ENCODE peak calls at places on chromosomes 2 and 18, in four cellular contexts. One of them, this sample, is unnamed. For H4K20me1, the result is how much of the 10 kb centered on the place peaks cover.

GRCh38 chr2:36352711-36353110 is 2.9 kb upstream of the CRIM1 start:
- DNase-seq in neural progenitor cell: no peak
- DNase-seq in hepatocyte: no peak
- DNase-seq in GM12878: no peak
- DNase-seq in this sample: peak

GRCh38 chr2:26574900-26575560 is 66.1 kb downstream of the CIB4 start:
- DNase-seq in hepatocyte: no peak
- DNase-seq in GM12878: no peak
- DNase-seq in neural progenitor cell: no peak
- DNase-seq in this sample: no peak

GRCh38 chr2:43021791-43022500 is 204.5 kb downstream of the ZFP36L2 start:
- DNase-seq in neural progenitor cell: peak
- DNase-seq in hepatocyte: peak
- DNase-seq in GM12878: no peak
- DNase-seq in this sample: no peak

GRCh38 chr2:42897386-42897785 is 105.0 kb upstream of the HAAO start:
- DNase-seq in neural progenitor cell: no peak
- DNase-seq in hepatocyte: no peak
- DNase-seq in GM12878: no peak
- DNase-seq in this sample: no peak

GRCh38 chr2:403682-404081 is 115.8 kb upstream of the ALKAL2 start:
- DNase-seq in hepatocyte: no peak
- DNase-seq in neural progenitor cell: no peak
- DNase-seq in GM12878: no peak
- DNase-seq in this sample: no peak

GRCh38 chr2:207693641-207694249 is 17.7 kb upstream of the CCNYL1 start:
- DNase-seq in neural progenitor cell: no peak
- DNase-seq in hepatocyte: no peak
- DNase-seq in GM12878: no peak
- DNase-seq in this sample: no peak

GRCh38 chr2:99659874-99660273 is 170.1 kb upstream of the REV1 start:
- DNase-seq in neural progenitor cell: no peak
- DNase-seq in GM12878: no peak
- DNase-seq in hepatocyte: no peak
- DNase-seq in this sample: peak

GRCh38 chr18:79454034-79454735 is 58.5 kb downstream of the NFATC1 start:
- DNase-seq in neural progenitor cell: no peak
- DNase-seq in GM12878: no peak
- DNase-seq in hepatocyte: no peak
- DNase-seq in this sample: peak

GRCh38 chr2:43106767-43107527 is 119.5 kb downstream of the ZFP36L2 start:
- DNase-seq in neural progenitor cell: peak
- DNase-seq in hepatocyte: peak
- DNase-seq in GM12878: peak
- DNase-seq in this sample: no peak

GRCh38 chr18:21132398-21132918 is 20.8 kb upstream of the ROCK1 start:
- DNase-seq in neural progenitor cell: no peak
- DNase-seq in hepatocyte: no peak
- DNase-seq in GM12878: no peak
- DNase-seq in this sample: no peak

GRCh38 chr2:216463148-216463547 is 35.5 kb upstream of the RPL37A start:
- DNase-seq in hepatocyte: no peak
- DNase-seq in GM12878: no peak
- DNase-seq in neural progenitor cell: no peak
- DNase-seq in this sample: no peak

GRCh38 chr2:218432676-218433365 is 13.9 kb downstream of the VIL1 start:
- DNase-seq in GM12878: no peak
- DNase-seq in hepatocyte: no peak
- DNase-seq in neural progenitor cell: no peak
- DNase-seq in this sample: no peak

GRCh38 chr2:56184500-56184996 is 758 bp downstream of the CCDC85A start:
- DNase-seq in hepatocyte: peak
- DNase-seq in neural progenitor cell: peak
- DNase-seq in GM12878: no peak
- DNase-seq in this sample: peak

GRCh38 chr2:96608459-96609455 is 29.4 kb downstream of the KANSL3 start:
- DNase-seq in GM12878: peak
- DNase-seq in neural progenitor cell: no peak
- DNase-seq in hepatocyte: no peak
- DNase-seq in this sample: peak

GRCh38 chr2:187920511-187920910 is 366.3 kb upstream of the TFPI start:
- DNase-seq in hepatocyte: no peak
- DNase-seq in neural progenitor cell: no peak
- DNase-seq in GM12878: no peak
- DNase-seq in this sample: peak

GRCh38 chr2:44429034-44429433 is 67.3 kb downstream of the CAMKMT start:
- DNase-seq in hepatocyte: no peak
- DNase-seq in GM12878: no peak
- DNase-seq in neural progenitor cell: no peak
- DNase-seq in this sample: peak

GRCh38 chr2:44852594-44852993 is 88.9 kb upstream of the SIX3 start:
- DNase-seq in hepatocyte: no peak
- DNase-seq in neural progenitor cell: no peak
- DNase-seq in GM12878: no peak
- DNase-seq in this sample: no peak

GRCh38 chr18:64287926-64288325 is 139.0 kb upstream of the LINC00305 start:
- DNase-seq in neural progenitor cell: no peak
- DNase-seq in GM12878: no peak
- DNase-seq in hepatocyte: no peak
- DNase-seq in this sample: no peak

GRCh38 chr2:168244318-168244717 is 3.1 kb downstream of the STK39 start:
- DNase-seq in neural progenitor cell: no peak
- DNase-seq in GM12878: no peak
- DNase-seq in hepatocyte: peak
- DNase-seq in this sample: no peak

GRCh38 chr2:220502539-220502938 is 875.1 kb downstream of the SLC4A3 start:
- DNase-seq in GM12878: no peak
- DNase-seq in neural progenitor cell: no peak
- DNase-seq in hepatocyte: no peak
- DNase-seq in this sample: no peak

GRCh38 chr18:62445386-62445917 is 77.4 kb upstream of the ZCCHC2 start:
- DNase-seq in GM12878: no peak
- DNase-seq in hepatocyte: no peak
- DNase-seq in neural progenitor cell: no peak
- DNase-seq in this sample: no peak

GRCh38 chr2:162073776-162074578 is at the start of gene DPP4:
- DNase-seq in neural progenitor cell: peak
- DNase-seq in hepatocyte: peak
- DNase-seq in GM12878: no peak
- DNase-seq in this sample: no peak

GRCh38 chr18:6219116-6219717 is 195.5 kb downstream of the L3MBTL4 start:
- DNase-seq in neural progenitor cell: peak
- DNase-seq in hepatocyte: peak
- DNase-seq in GM12878: no peak
- DNase-seq in this sample: peak

GRCh38 chr18:67217551-67218166 is 298.9 kb downstream of the DSEL start:
- DNase-seq in neural progenitor cell: peak
- DNase-seq in hepatocyte: peak
- DNase-seq in GM12878: no peak
- DNase-seq in this sample: peak

GRCh38 chr2:26720322-26721166 is 28.0 kb downstream of the KCNK3 start:
- DNase-seq in neural progenitor cell: no peak
- DNase-seq in hepatocyte: peak
- DNase-seq in GM12878: no peak
- DNase-seq in this sample: peak

GRCh38 chr2:158676696-158677095 is 118.4 kb upstream of the DAPL1 start:
- DNase-seq in GM12878: no peak
- DNase-seq in neural progenitor cell: no peak
- DNase-seq in hepatocyte: no peak
- DNase-seq in this sample: no peak

GRCh38 chr2:240983361-240983995 is 14.9 kb upstream of the SNED1 start:
- DNase-seq in hepatocyte: peak
- DNase-seq in GM12878: no peak
- DNase-seq in neural progenitor cell: peak
- DNase-seq in this sample: peak

GRCh38 chr2:84995826-84996225 is 24.9 kb downstream of the KCMF1 start:
- DNase-seq in neural progenitor cell: no peak
- DNase-seq in hepatocyte: no peak
- DNase-seq in GM12878: no peak
- DNase-seq in this sample: no peak
- H4K20me1 ChIP-seq in neural progenitor cell: half or more
- H4K20me1 ChIP-seq in hepatocyte: half or more
- H4K20me1 ChIP-seq in GM12878: under half
- H4K20me1 ChIP-seq in this sample: half or more

DNA sequence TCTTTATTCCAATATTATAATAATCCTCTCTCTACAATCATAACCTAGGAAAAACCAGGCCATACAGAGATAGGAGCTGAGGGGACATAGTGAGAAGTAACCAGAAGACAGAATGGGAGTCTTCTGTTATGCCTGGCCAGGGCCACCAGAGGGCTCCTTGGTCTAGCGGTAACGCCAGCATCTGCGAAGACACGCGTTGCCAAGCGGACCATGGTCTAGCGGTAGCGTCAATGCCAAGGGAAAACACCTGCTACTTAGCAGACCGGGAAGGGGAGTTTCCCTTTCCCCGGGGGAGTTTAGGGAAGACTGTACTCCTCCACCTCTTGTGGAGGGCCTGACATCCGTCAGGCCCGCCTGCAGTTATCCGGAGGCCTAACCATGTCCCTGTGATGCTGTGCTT is 36.6 kb downstream of the ARL6IP6 start:
- DNase-seq in GM12878: peak
- DNase-seq in neural progenitor cell: peak
- DNase-seq in hepatocyte: peak
- DNase-seq in this sample: no peak
- TF ChIP-seq CTCF in GM12878: peak
- TF ChIP-seq CTCF in neural progenitor cell: peak
- TF ChIP-seq CTCF in hepatocyte: peak
- TF ChIP-seq CTCF in this sample: no peak

DNA sequence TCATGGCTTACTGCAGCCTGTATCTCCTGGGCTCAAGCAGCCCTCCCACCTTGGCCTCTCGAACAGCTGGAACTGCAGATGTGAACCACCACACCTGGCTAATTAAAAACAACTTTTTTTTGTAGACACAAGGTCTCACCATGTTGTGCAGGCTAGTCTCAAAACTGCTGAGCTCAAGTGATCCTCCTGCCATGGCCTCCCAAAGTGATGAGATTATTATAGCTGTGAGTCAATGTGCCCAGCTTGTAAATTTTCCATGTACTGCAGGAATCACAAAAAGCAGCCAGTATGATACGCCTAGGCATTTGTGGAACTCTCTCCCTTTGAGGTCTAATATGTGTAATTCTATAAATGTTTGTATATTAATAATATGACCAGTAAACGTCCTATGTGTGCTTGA is 59.9 kb downstream of the MSH6 start:
- DNase-seq in hepatocyte: no peak
- DNase-seq in GM12878: no peak
- DNase-seq in neural progenitor cell: no peak
- DNase-seq in this sample: no peak
- H4K20me1 ChIP-seq in hepatocyte: half or more
- H4K20me1 ChIP-seq in GM12878: under half
- H4K20me1 ChIP-seq in neural progenitor cell: half or more
- H4K20me1 ChIP-seq in this sample: half or more

DNA sequence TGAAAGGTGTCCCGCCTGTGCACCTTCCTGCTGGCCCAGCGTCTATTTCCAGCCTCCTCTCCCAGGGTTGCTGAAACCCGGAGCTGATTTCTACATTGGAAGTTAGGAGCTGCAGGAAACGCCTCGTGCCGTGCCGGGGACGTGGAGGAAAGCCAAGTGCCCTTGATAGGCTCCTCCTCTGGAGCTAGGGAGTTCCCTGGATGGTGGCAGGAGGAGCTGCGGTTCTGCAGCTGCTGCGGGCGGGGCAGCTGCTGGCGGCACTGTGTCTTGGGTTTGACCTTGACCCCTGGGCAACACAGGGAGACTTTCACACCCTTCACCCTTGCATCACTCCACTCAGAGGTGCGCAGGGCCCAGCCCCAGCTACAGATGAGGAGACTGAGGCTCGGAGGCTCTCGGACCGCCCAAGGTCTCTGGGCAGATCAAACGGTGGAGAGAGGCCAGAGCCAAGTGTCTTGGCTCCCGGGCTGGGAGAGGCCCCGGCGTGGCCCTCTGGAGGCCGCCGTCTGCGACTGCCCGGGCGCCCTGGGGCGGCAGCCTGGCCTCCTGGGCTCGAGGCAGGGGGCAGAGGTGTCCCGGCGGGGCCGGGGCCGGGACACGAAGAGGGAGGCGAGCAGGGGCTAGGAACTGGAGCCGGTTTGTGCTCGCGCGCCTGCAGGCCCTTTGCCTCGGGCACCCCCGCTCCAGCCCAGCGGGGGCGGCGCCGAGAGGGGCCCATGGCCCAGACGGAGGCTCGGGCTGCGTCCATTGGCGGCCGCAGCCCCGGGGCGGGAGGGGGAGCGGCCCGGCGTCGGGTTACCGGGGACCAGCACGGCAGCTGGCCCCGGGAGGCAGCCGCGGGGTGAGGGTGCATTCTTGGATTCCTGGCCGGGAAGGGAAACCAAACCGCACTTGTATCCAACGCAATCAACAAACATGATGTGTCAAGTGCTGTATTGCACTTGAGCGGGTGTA is 129.7 kb upstream of the SLC1A4 start:
- DNase-seq in hepatocyte: peak
- DNase-seq in GM12878: no peak
- DNase-seq in neural progenitor cell: peak
- DNase-seq in this sample: peak
- TF ChIP-seq CTCF in hepatocyte: no peak
- TF ChIP-seq CTCF in GM12878: no peak
- TF ChIP-seq CTCF in neural progenitor cell: peak
- TF ChIP-seq CTCF in this sample: no peak

GRCh38 chr18:23136326-23137092 is 1.2 kb downstream of the CABLES1 start:
- DNase-seq in neural progenitor cell: peak
- DNase-seq in GM12878: no peak
- DNase-seq in hepatocyte: peak
- DNase-seq in this sample: peak

GRCh38 chr18:23134780-23135678 is at the start of gene CABLES1:
- DNase-seq in GM12878: no peak
- DNase-seq in neural progenitor cell: peak
- DNase-seq in hepatocyte: peak
- DNase-seq in this sample: peak

GRCh38 chr18:23137093-23137640 is 1.9 kb downstream of the CABLES1 start:
- DNase-seq in neural progenitor cell: peak
- DNase-seq in hepatocyte: no peak
- DNase-seq in GM12878: no peak
- DNase-seq in this sample: peak

GRCh38 chr18:23133860-23134779 is 1.2 kb upstream of the CABLES1 start:
- DNase-seq in hepatocyte: peak
- DNase-seq in GM12878: peak
- DNase-seq in neural progenitor cell: peak
- DNase-seq in this sample: no peak

DNA sequence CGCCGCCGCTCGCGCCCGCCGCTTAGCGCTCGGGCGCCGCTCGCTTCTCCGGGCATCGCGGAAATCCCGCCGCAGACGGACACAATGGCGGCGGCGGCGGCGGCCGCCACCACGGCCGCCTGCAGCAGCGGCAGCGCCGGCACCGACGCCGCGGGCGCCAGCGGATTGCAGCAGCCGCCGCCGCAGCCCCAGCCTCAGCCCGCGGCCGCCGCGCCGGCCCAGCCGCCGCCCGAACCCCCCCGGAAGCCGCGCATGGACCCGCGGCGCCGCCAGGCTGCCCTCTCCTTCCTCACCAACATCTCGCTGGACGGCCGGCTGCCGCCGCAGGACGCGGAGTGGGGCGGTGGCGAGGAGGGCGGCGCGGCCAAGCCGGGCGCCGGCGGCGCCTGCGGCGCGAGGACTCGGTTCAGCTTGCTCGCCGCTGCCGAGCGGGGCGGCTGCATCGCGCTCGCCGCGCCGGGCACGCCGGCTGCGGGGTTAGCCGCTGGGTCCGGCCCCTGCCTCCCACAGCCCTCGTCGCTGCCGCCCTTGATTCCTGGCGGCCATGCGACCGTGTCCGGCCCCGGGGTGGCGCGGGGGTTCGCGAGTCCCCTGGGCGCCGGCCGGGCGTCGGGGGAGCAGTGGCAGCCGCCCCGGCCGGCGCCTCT is 517 bp downstream of the CABLES1 start:
- DNase-seq in hepatocyte: peak
- DNase-seq in GM12878: no peak
- DNase-seq in neural progenitor cell: peak
- DNase-seq in this sample: no peak
- H4K20me1 ChIP-seq in hepatocyte: under half
- H4K20me1 ChIP-seq in GM12878: under half
- H4K20me1 ChIP-seq in neural progenitor cell: under half
- H4K20me1 ChIP-seq in this sample: under half